ENCODE peak calls at places on chromosomes 6 and 20, in nine cellular contexts. C is IMR-90; R is HTR-8/SVneo; M is naive thymus-derived CD8-positive, alpha-beta T cell; K is head of caudate nucleus; V is NCI-H226; E is neural crest cell; L is upper lobe of right lung; T is HEK293T. X is an unnamed sample.

GRCh38 chr6:6494677-6495076 is 93.8 kb upstream of the LY86 start:
- DNase-seq in L (peak; percentile 73), T (peak; percentile 51), C (no peak), K (peak; percentile 39), V (no peak), M (no peak), E (peak; percentile 32), R (no peak), X (no peak)

GRCh38 chr6:100464910-100465700 is at the start of gene SIM1:
- DNase-seq in E (peak; percentile 58), R (peak; percentile 94), T (peak; percentile 83), L (no peak), M (no peak), V (no peak), C (peak; percentile 59), K (no peak), X (peak; percentile 88)

GRCh38 chr6:158008894-158009891 is 27.5 kb downstream of the SYNJ2 start:
- DNase-seq in M (peak; percentile 45), T (no peak), K (peak; percentile 90), C (peak; percentile 75), E (no peak), V (peak; percentile 76), L (peak; percentile 68), R (no peak), X (peak; percentile 89)

GRCh38 chr20:39903806-39904205 is 785.2 kb downstream of the MAFB start:
- DNase-seq in E (no peak), C (no peak), L (no peak), R (no peak), M (no peak), T (no peak), V (no peak), K (peak; percentile 19), X (no peak)

GRCh38 chr6:150373260-150373701 is 4.5 kb downstream of the IYD start:
- DNase-seq in V (no peak), C (no peak), R (no peak), M (no peak), K (no peak), T (no peak), E (no peak), L (no peak), X (peak; percentile 26)

GRCh38 chr6:3315068-3315467 is 56.3 kb downstream of the PSMG4 start:
- DNase-seq in M (no peak), R (no peak), T (no peak), E (no peak), V (no peak), C (no peak), L (no peak), K (no peak), X (no peak)

GRCh38 chr20:58469500-58470129 is 45.6 kb downstream of the APCDD1L start:
- DNase-seq in E (no peak), L (no peak), V (no peak), C (no peak), R (no peak), T (no peak), K (no peak), M (no peak), X (no peak)

GRCh38 chr6:6694368-6694780 is 105.9 kb downstream of the LY86 start:
- DNase-seq in R (no peak), E (no peak), L (no peak), V (no peak), M (no peak), C (no peak), T (no peak), K (no peak), X (no peak)

GRCh38 chr6:145028144-145028818 is 707.0 kb downstream of the EPM2A start:
- DNase-seq in R (peak; percentile 36), C (peak; percentile 33), V (no peak), L (no peak), E (no peak), M (peak; percentile 6), K (peak; percentile 40), T (peak; percentile 34), X (peak; percentile 41)

GRCh38 chr6:143015300-143015706 is 45.4 kb upstream of the AIG1 start:
- DNase-seq in L (no peak), C (no peak), V (no peak), T (no peak), R (no peak), M (no peak), E (no peak), K (no peak), X (no peak)

GRCh38 chr20:31894980-31895675 is 24.7 kb downstream of the TTLL9 start:
- DNase-seq in R (no peak), K (peak; percentile 34), L (peak; percentile 54), T (peak; percentile 75), C (peak; percentile 49), E (no peak), V (no peak), M (no peak), X (peak; percentile 73)

GRCh38 chr6:56065408-56065807 is 182.0 kb downstream of the COL21A1 start:
- DNase-seq in E (no peak), L (no peak), T (no peak), C (no peak), R (no peak), V (no peak), K (no peak), M (no peak), X (no peak)

GRCh38 chr6:30690403-30691207 is at the start of gene NRM:
- DNase-seq in T (peak; percentile 94), R (peak; percentile 87), E (peak; percentile 75), M (peak; percentile 54), V (peak; percentile 66), L (peak; percentile 92), K (peak; percentile 90), C (peak; percentile 87), X (peak; percentile 91)

GRCh38 chr6:128168244-128168643 is 267.4 kb upstream of the THEMIS start:
- DNase-seq in E (no peak), V (peak; percentile 11), M (no peak), R (no peak), T (no peak), K (no peak), L (no peak), C (no peak), X (no peak)

GRCh38 chr6:134446228-134446848 is 128.4 kb upstream of the SGK1 start:
- DNase-seq in T (peak; percentile 36), R (no peak), L (no peak), K (peak; percentile 45), C (peak; percentile 78), M (no peak), E (no peak), V (no peak), X (peak; percentile 59)

GRCh38 chr20:19628570-19629134 is 129.4 kb upstream of the RIN2 start:
- DNase-seq in R (peak; percentile 24), L (no peak), C (peak; percentile 66), K (peak; percentile 51), T (peak; percentile 65), E (peak; percentile 74), V (peak; percentile 34), M (peak; percentile 5), X (peak; percentile 80)

GRCh38 chr20:6709865-6710595 is 57.5 kb upstream of the BMP2 start:
- DNase-seq in T (no peak), R (no peak), M (no peak), E (no peak), K (no peak), V (peak; percentile 80), C (peak; percentile 54), L (no peak), X (no peak)

GRCh38 chr20:62303327-62304226 is 780 bp downstream of the ADRM1 start:
- DNase-seq in L (peak; percentile 76), K (peak; percentile 21), E (peak; percentile 16), C (no peak), T (peak; percentile 30), M (no peak), V (no peak), R (peak; percentile 47), X (peak; percentile 56)

GRCh38 chr6:155317186-155317585 is 2.9 kb upstream of the TFB1M start:
- DNase-seq in V (no peak), R (no peak), K (no peak), L (no peak), E (no peak), M (no peak), T (no peak), C (peak; percentile 10), X (no peak)

GRCh38 chr20:51862796-51863195 is 60.5 kb upstream of the SALL4 start:
- DNase-seq in M (no peak), C (peak; percentile 18), E (no peak), T (no peak), K (no peak), V (no peak), L (no peak), R (no peak), X (no peak)